ENCODE peak calls at places on chromosomes 3 and 15, in six cellular contexts. G is HepG2, D is GM12891, Q is K562, F is H1, S is GM12878. H is an unnamed sample.

GRCh38 chr15:26866298-26867198 is at the start of gene GABRA5:
- DNase-seq in G (no peak), D (no peak), Q (no peak), F (peak; percentile 83), S (no peak), H (no peak)

GRCh38 chr15:29970402-29970695 is 112.4 kb upstream of the GOLGA8J start:
- DNase-seq in G (peak; percentile 15), D (no peak), Q (no peak), F (no peak), S (no peak), H (no peak)

GRCh38 chr3:50587806-50588758 is 18.8 kb downstream of the HEMK1 start:
- DNase-seq in G (peak; percentile 57), D (peak; percentile 47), Q (no peak), F (no peak), S (peak; percentile 32), H (peak; percentile 61)

GRCh38 chr3:180335056-180335455 is 266.9 kb upstream of the TTC14 start:
- DNase-seq in G (no peak), D (no peak), Q (no peak), F (no peak), S (no peak), H (no peak)

GRCh38 chr3:147613710-147614109 is 204.5 kb downstream of the ZIC1 start:
- DNase-seq in G (no peak), D (no peak), Q (no peak), F (no peak), S (no peak), H (no peak)

GRCh38 chr3:9536212-9536611 is 17.4 kb downstream of the LHFPL4 start:
- DNase-seq in G (no peak), D (no peak), Q (no peak), F (no peak), S (no peak), H (no peak)

GRCh38 chr15:96324192-96324895 is 6.2 kb upstream of the NR2F2 start:
- DNase-seq in G (no peak), D (no peak), Q (peak; percentile 58), F (no peak), S (no peak), H (no peak)

GRCh38 chr3:32816439-32817194 is 1.2 kb upstream of the TRIM71 start:
- DNase-seq in G (peak; percentile 95), D (peak; percentile 47), Q (no peak), F (peak; percentile 94), S (no peak), H (peak; percentile 37)

GRCh38 chr15:60128000-60128376 is 123.9 kb downstream of the FOXB1 start:
- DNase-seq in G (no peak), D (no peak), Q (no peak), F (no peak), S (no peak), H (no peak)

GRCh38 chr15:99438691-99439523 is 126.9 kb upstream of the MEF2A start:
- DNase-seq in G (no peak), D (no peak), Q (no peak), F (peak; percentile 45), S (no peak), H (no peak)

GRCh38 chr15:60835974-60836373 is 357.0 kb upstream of the ICE2 start:
- DNase-seq in G (no peak), D (no peak), Q (no peak), F (no peak), S (no peak), H (no peak)

GRCh38 chr15:25883860-25884259 is 20.7 kb upstream of the ATP10A start:
- DNase-seq in G (peak; percentile 17), D (no peak), Q (no peak), F (no peak), S (no peak), H (no peak)

GRCh38 chr3:25831578-25831977 is 41.7 kb downstream of the OXSM start:
- DNase-seq in G (no peak), D (no peak), Q (no peak), F (no peak), S (no peak), H (no peak)

GRCh38 chr3:195133462-195133861 is 137.5 kb downstream of the XXYLT1 start:
- DNase-seq in G (no peak), D (no peak), Q (no peak), F (no peak), S (no peak), H (no peak)

GRCh38 chr3:32571192-32571485 is 481 bp upstream of the DYNC1LI1 start:
- DNase-seq in G (no peak), D (no peak), Q (no peak), F (no peak), S (no peak), H (no peak)

GRCh38 chr3:51668756-51669155 is 2.3 kb upstream of the TEX264 start:
- DNase-seq in G (no peak), D (no peak), Q (no peak), F (no peak), S (no peak), H (no peak)

GRCh38 chr15:60966316-60966715 is 262.8 kb downstream of the RORA start:
- DNase-seq in G (no peak), D (no peak), Q (no peak), F (no peak), S (no peak), H (no peak)

GRCh38 chr3:184261270-184262165 is at the start of gene CAMK2N2:
- DNase-seq in G (peak; percentile 41), D (peak; percentile 79), Q (peak; percentile 83), F (peak; percentile 88), S (no peak), H (peak; percentile 81)

GRCh38 chr3:163474766-163475165 is 1603.5 kb downstream of the SI start:
- DNase-seq in G (no peak), D (no peak), Q (no peak), F (no peak), S (no peak), H (no peak)

GRCh38 chr3:32374788-32375595 is 16.7 kb upstream of the CMTM7 start:
- DNase-seq in G (peak; percentile 63), D (no peak), Q (peak; percentile 48), F (peak; percentile 82), S (peak; percentile 42), H (peak; percentile 14)

GRCh38 chr3:54138937-54139547 is 16.7 kb downstream of the CACNA2D3 start:
- DNase-seq in G (no peak), D (no peak), Q (no peak), F (no peak), S (no peak), H (no peak)

GRCh38 chr15:56608140-56608778 is 125.0 kb downstream of the ZNF280D start:
- DNase-seq in G (no peak), D (peak; percentile 18), Q (no peak), F (no peak), S (peak; percentile 66), H (no peak)

GRCh38 chr15:76310470-76311070 is 699 bp downstream of the ETFA start:
- DNase-seq in G (no peak), D (peak; percentile 14), Q (peak; percentile 47), F (no peak), S (no peak), H (no peak)

GRCh38 chr3:50358927-50359759 is at the start of gene TMEM115:
- DNase-seq in G (peak; percentile 97), D (peak; percentile 99), Q (peak; percentile 92), F (peak; percentile 91), S (peak; percentile 93), H (peak; percentile 99)

GRCh38 chr15:31297880-31298456 is 28.7 kb upstream of the KLF13 start:
- DNase-seq in G (no peak), D (no peak), Q (no peak), F (peak; percentile 37), S (no peak), H (no peak)
- TF ChIP-seq POLR2AphosphoS5 in G (no peak), D (no peak), Q (no peak), F (no peak), S (no peak), H (no peak)

GRCh38 chr3:2686816-2687502 is 423.2 kb downstream of the IL5RA start:
- DNase-seq in G (no peak), D (no peak), Q (no peak), F (no peak), S (no peak), H (no peak)
- TF ChIP-seq TAF1 in G (no peak), D (no peak), Q (no peak), F (no peak), S (no peak), H (no peak)

GRCh38 chr15:92880796-92881569 is 19.1 kb upstream of the CHD2 start:
- DNase-seq in G (no peak), D (no peak), Q (no peak), F (no peak), S (no peak), H (no peak)
- TF ChIP-seq POLR2A in G (no peak), D (no peak), Q (no peak), F (no peak), S (no peak), H (no peak)

GRCh38 chr15:64636541-64636940 is 138.8 kb downstream of the RBPMS2 start:
- DNase-seq in G (no peak), D (no peak), Q (no peak), F (no peak), S (no peak), H (no peak)

GRCh38 chr15:64634576-64635485 is 140.6 kb downstream of the RBPMS2 start:
- DNase-seq in G (peak; percentile 72), D (no peak), Q (no peak), F (peak; percentile 50), S (peak; percentile 91), H (no peak)

GRCh38 chr15:64636101-64636500 is 139.3 kb downstream of the RBPMS2 start:
- DNase-seq in G (no peak), D (no peak), Q (no peak), F (no peak), S (no peak), H (no peak)

GRCh38 chr15:64634020-64634419 is 141.4 kb downstream of the RBPMS2 start:
- DNase-seq in G (peak; percentile 27), D (no peak), Q (no peak), F (no peak), S (peak; percentile 96), H (peak; percentile 23)

DNA sequence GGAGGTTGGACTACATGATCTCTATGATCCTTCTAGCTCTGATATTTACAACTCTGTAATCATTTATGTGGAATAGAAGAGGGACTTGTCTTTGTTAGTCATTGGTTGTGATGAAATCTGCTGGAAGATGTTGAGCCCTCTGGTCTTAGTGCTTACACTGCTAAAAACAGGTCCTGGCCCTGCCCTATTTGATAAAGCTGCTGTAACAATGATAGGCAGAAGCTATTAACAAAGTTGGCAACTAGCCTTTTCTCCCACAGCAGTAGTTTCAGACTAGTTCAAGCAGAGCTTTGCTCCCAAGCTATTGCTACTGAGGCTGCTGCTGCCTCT is 139.9 kb downstream of the RBPMS2 start:
- DNase-seq in G (peak; percentile 42), D (no peak), Q (no peak), F (no peak), S (peak; percentile 73), H (no peak)
- TF ChIP-seq POLR2AphosphoS5 in G (no peak), D (no peak), Q (no peak), F (no peak), S (no peak), H (no peak)

DNA sequence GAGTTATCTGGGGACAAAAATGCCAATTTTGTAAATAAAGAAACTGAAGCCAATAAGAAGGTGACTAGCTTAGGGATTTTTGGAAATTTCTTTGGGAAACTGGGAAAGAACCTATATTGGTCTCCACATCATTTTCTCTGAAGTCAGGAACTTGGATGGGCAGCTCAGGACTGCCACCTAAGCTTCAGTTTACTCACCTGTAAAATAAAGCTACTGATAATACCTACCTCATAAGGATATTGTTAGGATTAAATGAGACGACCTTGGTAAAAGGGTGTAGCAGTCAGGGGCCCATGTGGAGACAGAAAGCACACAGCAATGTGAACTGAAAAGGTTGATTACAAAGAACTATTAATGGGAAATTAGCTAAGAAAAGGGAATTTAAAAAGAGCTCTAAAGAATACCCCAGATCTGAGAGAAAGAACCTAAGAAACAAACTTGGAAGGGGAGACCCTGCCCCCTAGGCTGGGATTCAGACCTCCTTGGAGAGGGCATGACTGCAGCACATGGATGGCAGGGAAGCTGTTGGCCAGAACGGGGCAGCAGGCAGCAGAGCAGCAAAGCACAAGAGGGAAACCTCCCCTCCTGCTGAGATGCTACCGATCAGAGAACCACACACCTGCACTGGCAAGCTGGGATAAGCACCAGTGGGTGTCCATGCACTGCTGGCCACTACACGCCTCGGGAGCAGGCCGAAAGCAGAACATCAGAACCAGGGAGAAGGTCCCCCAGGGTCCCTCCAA is 83.7 kb upstream of the THBS1 start:
- DNase-seq in G (no peak), D (no peak), Q (no peak), F (no peak), S (no peak), H (no peak)
- TF ChIP-seq TAF1 in G (no peak), D (no peak), Q (no peak), F (no peak), S (no peak), H (no peak)